ENCODE peak calls at places on chromosome X, in four cellular contexts. One of them, this sample, is unnamed.

GRCh38 chrX:106874075-106874474 is 29.1 kb downstream of the RIPPLY1 start:
- DNase-seq in IMR-90: peak
- DNase-seq in A549: peak
- DNase-seq in K562: no peak
- DNase-seq in this sample: no peak

GRCh38 chrX:100098660-100099375 is 311.3 kb downstream of the PCDH19 start:
- DNase-seq in A549: no peak
- DNase-seq in IMR-90: no peak
- DNase-seq in K562: no peak
- DNase-seq in this sample: no peak

GRCh38 chrX:10327651-10328050 is 170.9 kb downstream of the CLCN4 start:
- DNase-seq in IMR-90: peak
- DNase-seq in K562: no peak
- DNase-seq in A549: peak
- DNase-seq in this sample: no peak

GRCh38 chrX:69029696-69030245 is 135.5 kb downstream of the PJA1 start:
- DNase-seq in K562: no peak
- DNase-seq in A549: no peak
- DNase-seq in IMR-90: no peak
- DNase-seq in this sample: no peak

GRCh38 chrX:13087322-13088154 is 43.1 kb upstream of the FAM9C start:
- DNase-seq in A549: peak
- DNase-seq in IMR-90: peak
- DNase-seq in K562: no peak
- DNase-seq in this sample: peak

GRCh38 chrX:31836479-31836878 is 764.6 kb upstream of the FTHL17 start:
- DNase-seq in K562: no peak
- DNase-seq in A549: no peak
- DNase-seq in IMR-90: no peak
- DNase-seq in this sample: no peak

GRCh38 chrX:75061701-75062100 is 94.4 kb downstream of the ABCB7 start:
- DNase-seq in K562: no peak
- DNase-seq in A549: no peak
- DNase-seq in IMR-90: peak
- DNase-seq in this sample: no peak

GRCh38 chrX:46576458-46576857 is 2.9 kb downstream of the CHST7 start:
- DNase-seq in A549: no peak
- DNase-seq in K562: no peak
- DNase-seq in IMR-90: no peak
- DNase-seq in this sample: no peak

GRCh38 chrX:13334491-13334890 is 14.6 kb upstream of the ATXN3L start:
- DNase-seq in IMR-90: peak
- DNase-seq in A549: no peak
- DNase-seq in K562: no peak
- DNase-seq in this sample: no peak

GRCh38 chrX:22481436-22481835 is 208.7 kb downstream of the CBLL2 start:
- DNase-seq in IMR-90: peak
- DNase-seq in A549: no peak
- DNase-seq in K562: no peak
- DNase-seq in this sample: no peak

GRCh38 chrX:53263597-53264094 is 17.7 kb downstream of the IQSEC2 start:
- DNase-seq in A549: peak
- DNase-seq in K562: peak
- DNase-seq in IMR-90: peak
- DNase-seq in this sample: no peak

GRCh38 chrX:38293741-38294140 is 33.6 kb downstream of the RPGR start:
- DNase-seq in A549: no peak
- DNase-seq in IMR-90: no peak
- DNase-seq in K562: no peak
- DNase-seq in this sample: no peak

GRCh38 chrX:82692991-82693390 is 815.1 kb upstream of the POU3F4 start:
- DNase-seq in IMR-90: no peak
- DNase-seq in A549: no peak
- DNase-seq in K562: no peak
- DNase-seq in this sample: no peak

GRCh38 chrX:49106930-49107329 is 16.6 kb downstream of the GPKOW start:
- DNase-seq in IMR-90: peak
- DNase-seq in A549: peak
- DNase-seq in K562: no peak
- DNase-seq in this sample: no peak

GRCh38 chrX:129825746-129826505 is 17.8 kb downstream of the ZDHHC9 start:
- DNase-seq in IMR-90: no peak
- DNase-seq in K562: no peak
- DNase-seq in A549: no peak
- DNase-seq in this sample: no peak
- TF ChIP-seq ELK1 in IMR-90: no peak
- TF ChIP-seq ELK1 in K562: no peak
- TF ChIP-seq ELK1 in A549: no peak
- TF ChIP-seq ELK1 in this sample: no peak

GRCh38 chrX:72100824-72101351 is 30.8 kb downstream of the RTL5 start:
- DNase-seq in IMR-90: no peak
- DNase-seq in K562: no peak
- DNase-seq in A549: no peak
- DNase-seq in this sample: peak
- TF ChIP-seq ELK1 in IMR-90: no peak
- TF ChIP-seq ELK1 in K562: no peak
- TF ChIP-seq ELK1 in A549: no peak
- TF ChIP-seq ELK1 in this sample: no peak

GRCh38 chrX:110407910-110408545 is 49.4 kb downstream of the RTL9 start:
- DNase-seq in IMR-90: peak
- DNase-seq in A549: peak
- DNase-seq in K562: peak
- DNase-seq in this sample: no peak
- TF ChIP-seq ELK1 in IMR-90: no peak
- TF ChIP-seq ELK1 in A549: no peak
- TF ChIP-seq ELK1 in K562: no peak
- TF ChIP-seq ELK1 in this sample: no peak

DNA sequence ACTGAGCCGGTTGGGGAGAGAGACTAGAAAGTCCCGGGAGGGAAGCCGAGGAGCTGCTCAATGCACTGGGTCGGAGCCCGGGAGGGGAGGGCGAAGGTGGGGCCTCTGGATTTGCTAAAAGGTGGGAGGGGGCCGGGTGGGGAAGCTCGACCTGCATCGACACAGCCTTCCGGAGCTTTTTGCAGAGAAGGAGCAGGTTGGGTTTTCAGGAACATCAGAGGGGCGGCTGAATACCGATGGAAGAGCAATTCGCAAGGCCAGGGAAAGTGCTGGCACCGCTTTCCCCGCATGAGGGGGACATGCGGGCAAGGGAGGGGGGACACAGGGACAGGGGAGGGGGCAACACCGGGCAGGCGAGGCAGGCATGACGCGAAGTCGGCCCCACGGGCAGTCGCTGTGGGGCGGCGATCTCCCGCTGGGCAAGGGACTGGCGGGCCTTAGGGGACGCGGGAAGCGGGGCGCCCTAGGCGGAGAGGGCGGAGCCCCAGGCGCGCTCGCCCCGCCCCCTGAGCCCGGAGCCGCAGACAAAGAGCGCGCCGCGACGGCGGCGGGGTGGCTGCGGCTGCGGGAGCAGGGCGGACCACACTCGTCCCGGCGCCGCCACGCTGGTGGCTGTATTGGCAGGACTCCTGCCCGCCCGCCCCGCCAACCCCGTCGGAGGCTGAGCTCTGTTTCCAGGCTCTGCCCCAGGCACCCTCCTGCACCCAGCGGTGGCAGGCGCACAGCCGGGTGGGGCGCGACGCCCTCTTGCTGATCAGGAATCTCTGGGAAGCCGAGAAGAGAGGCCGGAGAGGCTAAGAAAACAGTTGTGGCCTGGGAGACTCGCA is 11.6 kb downstream of the PDZD4 start:
- DNase-seq in A549: no peak
- DNase-seq in K562: peak
- DNase-seq in IMR-90: no peak
- DNase-seq in this sample: no peak
- TF ChIP-seq ELK1 in A549: no peak
- TF ChIP-seq ELK1 in K562: no peak
- TF ChIP-seq ELK1 in IMR-90: no peak
- TF ChIP-seq ELK1 in this sample: no peak

DNA sequence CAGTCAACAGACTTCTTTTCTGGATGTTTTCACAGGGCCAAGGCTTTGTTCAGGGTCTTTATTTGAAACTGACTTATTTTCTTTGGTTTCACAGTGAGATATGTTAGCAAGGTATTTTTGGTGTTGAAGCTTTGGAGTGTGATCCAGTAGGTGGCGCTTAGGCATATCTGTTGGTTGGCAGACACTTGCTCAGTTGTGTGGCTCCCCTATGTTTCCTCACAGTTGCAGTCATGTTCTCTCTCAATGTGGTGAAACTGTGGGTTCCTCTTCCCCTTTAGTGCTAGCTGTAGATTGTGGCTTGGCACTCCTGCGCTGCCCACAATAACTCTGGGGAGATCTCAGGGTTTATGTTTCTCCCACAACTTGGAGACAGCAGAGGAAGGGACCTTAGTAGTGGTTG is 460.8 kb downstream of the SLITRK2 start:
- DNase-seq in A549: no peak
- DNase-seq in K562: no peak
- DNase-seq in IMR-90: no peak
- DNase-seq in this sample: no peak
- TF ChIP-seq ELK1 in A549: no peak
- TF ChIP-seq ELK1 in K562: no peak
- TF ChIP-seq ELK1 in IMR-90: no peak
- TF ChIP-seq ELK1 in this sample: no peak

GRCh38 chrX:2811271-2811670 is 17.5 kb upstream of the GYG2 start:
- DNase-seq in A549: no peak
- DNase-seq in IMR-90: no peak
- DNase-seq in K562: no peak
- DNase-seq in this sample: no peak
- TF ChIP-seq ELK1 in A549: no peak
- TF ChIP-seq ELK1 in IMR-90: no peak
- TF ChIP-seq ELK1 in K562: no peak
- TF ChIP-seq ELK1 in this sample: no peak

DNA sequence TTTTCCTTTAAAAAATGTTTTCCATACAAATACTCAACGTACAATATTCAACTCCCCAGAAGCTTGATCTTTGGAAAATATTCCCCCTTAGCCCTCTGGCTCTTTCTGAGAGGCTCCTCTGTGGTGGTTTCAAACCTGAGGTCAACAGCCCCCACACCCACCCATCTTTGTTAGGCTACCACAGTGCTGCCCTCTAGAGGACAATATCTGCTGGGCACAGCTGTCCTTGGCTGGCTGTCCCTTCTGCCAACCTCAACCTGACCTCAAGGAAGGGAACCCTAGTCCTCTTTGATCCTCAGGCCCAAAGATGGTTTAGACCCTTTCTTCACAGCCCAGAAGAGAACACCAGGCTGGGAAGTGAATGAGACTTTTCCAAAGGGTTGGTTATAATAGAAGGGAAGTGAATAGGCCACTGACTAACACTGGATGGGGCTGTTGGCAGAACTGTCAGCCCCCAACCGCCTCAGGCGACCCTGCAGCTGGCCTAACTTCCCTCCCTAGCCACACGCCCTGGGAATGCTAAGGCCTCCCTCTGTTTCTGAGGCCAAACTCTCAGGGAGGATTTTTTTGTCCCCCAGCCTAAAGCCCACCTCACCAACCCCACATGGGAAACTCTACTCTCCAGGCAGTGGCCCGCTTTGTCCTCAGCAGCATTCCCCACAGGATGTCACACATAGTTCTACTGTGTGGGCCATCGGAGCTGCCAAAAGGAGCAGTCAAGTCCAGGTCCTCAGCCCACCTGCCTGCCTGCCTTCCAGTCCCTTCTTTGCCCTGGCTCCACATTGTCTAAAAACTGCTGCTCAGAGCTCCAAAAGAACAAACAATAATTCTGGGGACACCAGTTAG is 34.3 kb downstream of the NYX start:
- DNase-seq in K562: peak
- DNase-seq in IMR-90: no peak
- DNase-seq in A549: peak
- DNase-seq in this sample: no peak
- TF ChIP-seq ELK1 in K562: no peak
- TF ChIP-seq ELK1 in IMR-90: no peak
- TF ChIP-seq ELK1 in A549: no peak
- TF ChIP-seq ELK1 in this sample: no peak

GRCh38 chrX:153557618-153558017 is 40.2 kb downstream of the ATP2B3 start:
- DNase-seq in IMR-90: no peak
- DNase-seq in A549: no peak
- DNase-seq in K562: no peak
- DNase-seq in this sample: no peak

GRCh38 chrX:153551135-153551534 is 33.7 kb downstream of the ATP2B3 start:
- DNase-seq in IMR-90: peak
- DNase-seq in K562: no peak
- DNase-seq in A549: no peak
- DNase-seq in this sample: no peak

GRCh38 chrX:153549807-153550206 is 32.4 kb downstream of the ATP2B3 start:
- DNase-seq in IMR-90: no peak
- DNase-seq in K562: peak
- DNase-seq in A549: no peak
- DNase-seq in this sample: no peak

GRCh38 chrX:153556767-153557166 is 39.3 kb downstream of the ATP2B3 start:
- DNase-seq in IMR-90: no peak
- DNase-seq in A549: no peak
- DNase-seq in K562: no peak
- DNase-seq in this sample: no peak

DNA sequence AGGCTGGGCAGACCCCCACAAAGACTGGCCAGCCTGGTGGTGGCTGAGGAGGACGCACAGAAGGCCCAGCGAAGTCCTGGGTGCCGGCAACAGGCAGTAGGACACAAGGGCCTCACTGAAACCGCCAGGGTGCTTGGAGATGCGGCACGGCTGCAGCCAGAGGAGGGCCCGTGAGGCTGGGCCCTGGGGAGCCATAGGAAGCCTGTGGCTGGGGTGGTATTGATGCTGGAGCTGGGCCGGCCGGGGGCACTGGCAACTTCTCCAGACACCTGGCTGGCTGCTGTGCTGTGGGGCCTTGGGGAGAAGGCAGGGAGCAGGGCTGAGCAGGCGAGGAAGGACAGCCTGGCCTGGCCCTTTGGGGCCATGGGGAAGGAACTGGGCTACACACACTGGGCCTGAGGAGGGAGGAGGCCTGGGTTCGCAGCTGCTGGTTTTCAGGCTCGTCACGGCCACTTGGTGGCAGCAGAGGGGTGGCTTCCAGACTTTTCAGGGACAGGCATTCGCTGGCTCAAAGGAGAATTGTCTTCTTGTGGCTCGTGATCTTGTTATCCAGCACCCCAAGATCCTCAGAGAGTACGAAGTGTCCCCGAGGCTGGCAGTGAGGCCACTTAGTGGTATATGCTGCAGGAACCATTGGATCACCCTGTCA is 37.2 kb downstream of the ATP2B3 start:
- DNase-seq in A549: peak
- DNase-seq in K562: peak
- DNase-seq in IMR-90: peak
- DNase-seq in this sample: no peak
- TF ChIP-seq ELK1 in A549: no peak
- TF ChIP-seq ELK1 in K562: no peak
- TF ChIP-seq ELK1 in IMR-90: no peak
- TF ChIP-seq ELK1 in this sample: no peak

GRCh38 chrX:114650351-114650750 is 66.5 kb downstream of the HTR2C start:
- DNase-seq in A549: no peak
- DNase-seq in IMR-90: no peak
- DNase-seq in K562: no peak
- DNase-seq in this sample: no peak
- TF ChIP-seq ELK1 in A549: no peak
- TF ChIP-seq ELK1 in IMR-90: no peak
- TF ChIP-seq ELK1 in K562: no peak
- TF ChIP-seq ELK1 in this sample: no peak